ENCODE peak calls at places on chromosomes 11 and 22, in ten cellular contexts. One of them, this sample, is unnamed.

GRCh38 chr11:60952742-60953170 is 780 bp upstream of the SLC15A3 start:
- DNase-seq in DMS153: no peak
- DNase-seq in frontal cortex: no peak
- DNase-seq in NCI-H446 treated with DMSO at 0.1 percent for 48 hours: no peak
- DNase-seq in mucosa of descending colon: no peak
- DNase-seq in nephron progenitor cell: no peak
- DNase-seq in heart right ventricle: no peak
- DNase-seq in Calu3: no peak
- DNase-seq in astrocyte of the spinal cord: no peak
- DNase-seq in aorta: no peak
- DNase-seq in this sample: no peak

GRCh38 chr11:44954051-44954906 is 3.6 kb upstream of the TP53I11 start:
- DNase-seq in DMS153: no peak
- DNase-seq in frontal cortex: no peak
- DNase-seq in NCI-H446 treated with DMSO at 0.1 percent for 48 hours: no peak
- DNase-seq in mucosa of descending colon: no peak
- DNase-seq in nephron progenitor cell: no peak
- DNase-seq in heart right ventricle: no peak
- DNase-seq in Calu3: no peak
- DNase-seq in astrocyte of the spinal cord: no peak
- DNase-seq in aorta: no peak
- DNase-seq in this sample: no peak

GRCh38 chr11:75376175-75376574 is 23.1 kb upstream of the RPS3 start:
- DNase-seq in DMS153: no peak
- DNase-seq in frontal cortex: no peak
- DNase-seq in NCI-H446 treated with DMSO at 0.1 percent for 48 hours: no peak
- DNase-seq in mucosa of descending colon: no peak
- DNase-seq in nephron progenitor cell: no peak
- DNase-seq in heart right ventricle: no peak
- DNase-seq in Calu3: no peak
- DNase-seq in astrocyte of the spinal cord: no peak
- DNase-seq in aorta: no peak
- DNase-seq in this sample: no peak

GRCh38 chr22:23825246-23825905 is 13.4 kb downstream of the DERL3 start:
- DNase-seq in DMS153: no peak
- DNase-seq in frontal cortex: no peak
- DNase-seq in NCI-H446 treated with DMSO at 0.1 percent for 48 hours: no peak
- DNase-seq in mucosa of descending colon: no peak
- DNase-seq in nephron progenitor cell: no peak
- DNase-seq in heart right ventricle: no peak
- DNase-seq in Calu3: no peak
- DNase-seq in astrocyte of the spinal cord: no peak
- DNase-seq in aorta: peak; percentile 31
- DNase-seq in this sample: no peak

GRCh38 chr11:1261241-1262071 is 38.6 kb downstream of the MUC5B start:
- DNase-seq in DMS153: no peak
- DNase-seq in frontal cortex: no peak
- DNase-seq in NCI-H446 treated with DMSO at 0.1 percent for 48 hours: no peak
- DNase-seq in mucosa of descending colon: no peak
- DNase-seq in nephron progenitor cell: no peak
- DNase-seq in heart right ventricle: no peak
- DNase-seq in Calu3: no peak
- DNase-seq in astrocyte of the spinal cord: no peak
- DNase-seq in aorta: no peak
- DNase-seq in this sample: no peak

GRCh38 chr11:2838676-2839075 is 46.9 kb downstream of the CDKN1C start:
- DNase-seq in DMS153: no peak
- DNase-seq in frontal cortex: no peak
- DNase-seq in NCI-H446 treated with DMSO at 0.1 percent for 48 hours: no peak
- DNase-seq in mucosa of descending colon: no peak
- DNase-seq in nephron progenitor cell: no peak
- DNase-seq in heart right ventricle: no peak
- DNase-seq in Calu3: no peak
- DNase-seq in astrocyte of the spinal cord: no peak
- DNase-seq in aorta: no peak
- DNase-seq in this sample: no peak

GRCh38 chr22:30825711-30826505 is 131.2 kb downstream of the OSBP2 start:
- DNase-seq in DMS153: no peak
- DNase-seq in frontal cortex: no peak
- DNase-seq in NCI-H446 treated with DMSO at 0.1 percent for 48 hours: no peak
- DNase-seq in mucosa of descending colon: no peak
- DNase-seq in nephron progenitor cell: no peak
- DNase-seq in heart right ventricle: no peak
- DNase-seq in Calu3: no peak
- DNase-seq in astrocyte of the spinal cord: no peak
- DNase-seq in aorta: no peak
- DNase-seq in this sample: no peak

GRCh38 chr11:107957109-107957588 is 28.9 kb downstream of the RAB39A start:
- DNase-seq in DMS153: no peak
- DNase-seq in frontal cortex: no peak
- DNase-seq in NCI-H446 treated with DMSO at 0.1 percent for 48 hours: peak; percentile 82
- DNase-seq in mucosa of descending colon: peak; percentile 9
- DNase-seq in nephron progenitor cell: no peak
- DNase-seq in heart right ventricle: no peak
- DNase-seq in Calu3: no peak
- DNase-seq in astrocyte of the spinal cord: no peak
- DNase-seq in aorta: peak; percentile 49
- DNase-seq in this sample: no peak

GRCh38 chr22:42202669-42203068 is 67.8 kb downstream of the TCF20 start:
- DNase-seq in DMS153: no peak
- DNase-seq in frontal cortex: no peak
- DNase-seq in NCI-H446 treated with DMSO at 0.1 percent for 48 hours: no peak
- DNase-seq in mucosa of descending colon: no peak
- DNase-seq in nephron progenitor cell: no peak
- DNase-seq in heart right ventricle: no peak
- DNase-seq in Calu3: no peak
- DNase-seq in astrocyte of the spinal cord: peak; percentile 62
- DNase-seq in aorta: no peak
- DNase-seq in this sample: no peak

GRCh38 chr11:105357764-105358163 is 218.2 kb upstream of the CARD18 start:
- DNase-seq in DMS153: no peak
- DNase-seq in frontal cortex: no peak
- DNase-seq in NCI-H446 treated with DMSO at 0.1 percent for 48 hours: no peak
- DNase-seq in mucosa of descending colon: peak; percentile 8
- DNase-seq in nephron progenitor cell: no peak
- DNase-seq in heart right ventricle: no peak
- DNase-seq in Calu3: no peak
- DNase-seq in astrocyte of the spinal cord: peak; percentile 30
- DNase-seq in aorta: no peak
- DNase-seq in this sample: no peak

GRCh38 chr22:25627271-25627848 is 62.9 kb downstream of the GRK3 start:
- DNase-seq in DMS153: peak; percentile 84
- DNase-seq in frontal cortex: no peak
- DNase-seq in NCI-H446 treated with DMSO at 0.1 percent for 48 hours: peak; percentile 56
- DNase-seq in mucosa of descending colon: no peak
- DNase-seq in nephron progenitor cell: no peak
- DNase-seq in heart right ventricle: no peak
- DNase-seq in Calu3: no peak
- DNase-seq in astrocyte of the spinal cord: peak; percentile 4
- DNase-seq in aorta: no peak
- DNase-seq in this sample: no peak

GRCh38 chr11:76781046-76781801 is 1.9 kb upstream of the TSKU start:
- DNase-seq in DMS153: no peak
- DNase-seq in frontal cortex: no peak
- DNase-seq in NCI-H446 treated with DMSO at 0.1 percent for 48 hours: no peak
- DNase-seq in mucosa of descending colon: peak; percentile 73
- DNase-seq in nephron progenitor cell: no peak
- DNase-seq in heart right ventricle: no peak
- DNase-seq in Calu3: no peak
- DNase-seq in astrocyte of the spinal cord: no peak
- DNase-seq in aorta: peak; percentile 19
- DNase-seq in this sample: no peak

GRCh38 chr11:31690041-31690440 is 121.1 kb downstream of the PAX6 start:
- DNase-seq in DMS153: no peak
- DNase-seq in frontal cortex: no peak
- DNase-seq in NCI-H446 treated with DMSO at 0.1 percent for 48 hours: peak; percentile 98
- DNase-seq in mucosa of descending colon: no peak
- DNase-seq in nephron progenitor cell: no peak
- DNase-seq in heart right ventricle: no peak
- DNase-seq in Calu3: no peak
- DNase-seq in astrocyte of the spinal cord: peak; percentile 7
- DNase-seq in aorta: no peak
- DNase-seq in this sample: no peak

GRCh38 chr11:14132312-14132711 is 169.8 kb downstream of the SPON1 start:
- DNase-seq in DMS153: no peak
- DNase-seq in frontal cortex: no peak
- DNase-seq in NCI-H446 treated with DMSO at 0.1 percent for 48 hours: no peak
- DNase-seq in mucosa of descending colon: peak; percentile 46
- DNase-seq in nephron progenitor cell: no peak
- DNase-seq in heart right ventricle: peak; percentile 8
- DNase-seq in Calu3: no peak
- DNase-seq in astrocyte of the spinal cord: no peak
- DNase-seq in aorta: no peak
- DNase-seq in this sample: no peak

GRCh38 chr11:795638-796564 is 2.2 kb downstream of the SLC25A22 start:
- DNase-seq in DMS153: peak; percentile 49
- DNase-seq in frontal cortex: peak; percentile 84
- DNase-seq in NCI-H446 treated with DMSO at 0.1 percent for 48 hours: no peak
- DNase-seq in mucosa of descending colon: peak; percentile 73
- DNase-seq in nephron progenitor cell: peak; percentile 47
- DNase-seq in heart right ventricle: peak; percentile 78
- DNase-seq in Calu3: peak; percentile 65
- DNase-seq in astrocyte of the spinal cord: peak; percentile 82
- DNase-seq in aorta: peak; percentile 86
- DNase-seq in this sample: no peak

GRCh38 chr22:44171486-44172076 is 9.1 kb upstream of the PARVG start:
- DNase-seq in DMS153: no peak
- DNase-seq in frontal cortex: no peak
- DNase-seq in NCI-H446 treated with DMSO at 0.1 percent for 48 hours: no peak
- DNase-seq in mucosa of descending colon: peak; percentile 9
- DNase-seq in nephron progenitor cell: no peak
- DNase-seq in heart right ventricle: no peak
- DNase-seq in Calu3: no peak
- DNase-seq in astrocyte of the spinal cord: no peak
- DNase-seq in aorta: no peak
- DNase-seq in this sample: no peak

GRCh38 chr22:18078329-18079041 is 695 bp downstream of the PEX26 start:
- DNase-seq in DMS153: no peak
- DNase-seq in frontal cortex: no peak
- DNase-seq in NCI-H446 treated with DMSO at 0.1 percent for 48 hours: no peak
- DNase-seq in mucosa of descending colon: peak; percentile 64
- DNase-seq in nephron progenitor cell: peak; percentile 33
- DNase-seq in heart right ventricle: no peak
- DNase-seq in Calu3: peak; percentile 69
- DNase-seq in astrocyte of the spinal cord: no peak
- DNase-seq in aorta: peak; percentile 61
- DNase-seq in this sample: no peak

GRCh38 chr11:129798212-129798611 is 17.4 kb upstream of the TMEM45B start:
- DNase-seq in DMS153: no peak
- DNase-seq in frontal cortex: no peak
- DNase-seq in NCI-H446 treated with DMSO at 0.1 percent for 48 hours: no peak
- DNase-seq in mucosa of descending colon: no peak
- DNase-seq in nephron progenitor cell: no peak
- DNase-seq in heart right ventricle: no peak
- DNase-seq in Calu3: no peak
- DNase-seq in astrocyte of the spinal cord: no peak
- DNase-seq in aorta: no peak
- DNase-seq in this sample: no peak

GRCh38 chr11:129733384-129733783 is 82.3 kb upstream of the TMEM45B start:
- DNase-seq in DMS153: no peak
- DNase-seq in frontal cortex: no peak
- DNase-seq in NCI-H446 treated with DMSO at 0.1 percent for 48 hours: no peak
- DNase-seq in mucosa of descending colon: no peak
- DNase-seq in nephron progenitor cell: no peak
- DNase-seq in heart right ventricle: no peak
- DNase-seq in Calu3: no peak
- DNase-seq in astrocyte of the spinal cord: no peak
- DNase-seq in aorta: no peak
- DNase-seq in this sample: no peak

GRCh38 chr11:90764691-90765090 is 541.8 kb upstream of the CHORDC1 start:
- DNase-seq in DMS153: no peak
- DNase-seq in frontal cortex: no peak
- DNase-seq in NCI-H446 treated with DMSO at 0.1 percent for 48 hours: no peak
- DNase-seq in mucosa of descending colon: no peak
- DNase-seq in nephron progenitor cell: no peak
- DNase-seq in heart right ventricle: no peak
- DNase-seq in Calu3: no peak
- DNase-seq in astrocyte of the spinal cord: no peak
- DNase-seq in aorta: no peak
- DNase-seq in this sample: no peak

GRCh38 chr22:31579835-31580242 is 82.2 kb downstream of the PISD start:
- DNase-seq in DMS153: peak; percentile 97
- DNase-seq in frontal cortex: no peak
- DNase-seq in NCI-H446 treated with DMSO at 0.1 percent for 48 hours: no peak
- DNase-seq in mucosa of descending colon: peak; percentile 6
- DNase-seq in nephron progenitor cell: no peak
- DNase-seq in heart right ventricle: no peak
- DNase-seq in Calu3: no peak
- DNase-seq in astrocyte of the spinal cord: peak; percentile 49
- DNase-seq in aorta: no peak
- DNase-seq in this sample: no peak

GRCh38 chr22:26835929-26836528 is 178.6 kb downstream of the MIAT start:
- DNase-seq in DMS153: peak; percentile 20
- DNase-seq in frontal cortex: no peak
- DNase-seq in NCI-H446 treated with DMSO at 0.1 percent for 48 hours: no peak
- DNase-seq in mucosa of descending colon: peak; percentile 73
- DNase-seq in nephron progenitor cell: peak; percentile 64
- DNase-seq in heart right ventricle: no peak
- DNase-seq in Calu3: peak; percentile 75
- DNase-seq in astrocyte of the spinal cord: peak; percentile 32
- DNase-seq in aorta: no peak
- DNase-seq in this sample: peak; percentile 84

GRCh38 chr11:130131957-130132850 is 27.4 kb upstream of the ST14 start:
- DNase-seq in DMS153: peak; percentile 39
- DNase-seq in frontal cortex: peak; percentile 51
- DNase-seq in NCI-H446 treated with DMSO at 0.1 percent for 48 hours: peak; percentile 33
- DNase-seq in mucosa of descending colon: peak; percentile 72
- DNase-seq in nephron progenitor cell: peak; percentile 38
- DNase-seq in heart right ventricle: peak; percentile 56
- DNase-seq in Calu3: peak; percentile 48
- DNase-seq in astrocyte of the spinal cord: peak; percentile 73
- DNase-seq in aorta: no peak
- DNase-seq in this sample: peak; percentile 48

GRCh38 chr22:49977578-49977977 is 17.0 kb downstream of the PIM3 start:
- DNase-seq in DMS153: no peak
- DNase-seq in frontal cortex: no peak
- DNase-seq in NCI-H446 treated with DMSO at 0.1 percent for 48 hours: no peak
- DNase-seq in mucosa of descending colon: no peak
- DNase-seq in nephron progenitor cell: no peak
- DNase-seq in heart right ventricle: no peak
- DNase-seq in Calu3: no peak
- DNase-seq in astrocyte of the spinal cord: no peak
- DNase-seq in aorta: no peak
- DNase-seq in this sample: no peak

GRCh38 chr11:15171956-15172355 is 57.2 kb downstream of the INSC start:
- DNase-seq in DMS153: no peak
- DNase-seq in frontal cortex: no peak
- DNase-seq in NCI-H446 treated with DMSO at 0.1 percent for 48 hours: no peak
- DNase-seq in mucosa of descending colon: no peak
- DNase-seq in nephron progenitor cell: no peak
- DNase-seq in heart right ventricle: no peak
- DNase-seq in Calu3: no peak
- DNase-seq in astrocyte of the spinal cord: no peak
- DNase-seq in aorta: no peak
- DNase-seq in this sample: no peak

GRCh38 chr22:20843501-20843900 is 15.1 kb downstream of the PI4KA start:
- DNase-seq in DMS153: no peak
- DNase-seq in frontal cortex: no peak
- DNase-seq in NCI-H446 treated with DMSO at 0.1 percent for 48 hours: no peak
- DNase-seq in mucosa of descending colon: peak; percentile 14
- DNase-seq in nephron progenitor cell: no peak
- DNase-seq in heart right ventricle: no peak
- DNase-seq in Calu3: no peak
- DNase-seq in astrocyte of the spinal cord: no peak
- DNase-seq in aorta: no peak
- DNase-seq in this sample: no peak

GRCh38 chr11:32713496-32713895 is 81.0 kb downstream of the CCDC73 start:
- DNase-seq in DMS153: no peak
- DNase-seq in frontal cortex: no peak
- DNase-seq in NCI-H446 treated with DMSO at 0.1 percent for 48 hours: no peak
- DNase-seq in mucosa of descending colon: no peak
- DNase-seq in nephron progenitor cell: no peak
- DNase-seq in heart right ventricle: no peak
- DNase-seq in Calu3: peak; percentile 28
- DNase-seq in astrocyte of the spinal cord: peak; percentile 9
- DNase-seq in aorta: no peak
- DNase-seq in this sample: no peak

GRCh38 chr22:38792833-38793232 is 1.1 kb downstream of the DNAL4 start:
- DNase-seq in DMS153: no peak
- DNase-seq in frontal cortex: no peak
- DNase-seq in NCI-H446 treated with DMSO at 0.1 percent for 48 hours: no peak
- DNase-seq in mucosa of descending colon: no peak
- DNase-seq in nephron progenitor cell: no peak
- DNase-seq in heart right ventricle: no peak
- DNase-seq in Calu3: no peak
- DNase-seq in astrocyte of the spinal cord: peak; percentile 13
- DNase-seq in aorta: no peak
- DNase-seq in this sample: no peak

This sample was measured in neuronal stem cell.